ENCODE peak calls at places on chromosomes 13 and 19, in five cellular contexts. Y, H, R, T and F are unnamed samples.
A peak's percentile ranks its signal among the peaks of the same experiment; 100 is the strongest.

GRCh38 chr19:54521860-54522513 is 19.4 kb downstream of the LAIR2 start:
- DNase-seq in T (no peak), R (no peak), Y (no peak), H (no peak), F (no peak)

GRCh38 chr13:41621716-41622508 is 164.6 kb downstream of the RGCC start:
- DNase-seq in R (no peak), H (no peak), Y (peak; percentile 78), T (peak; percentile 84), F (no peak)

GRCh38 chr19:55545913-55546495 is 661 bp upstream of the SBK3 start:
- DNase-seq in T (no peak), Y (no peak), R (no peak), H (no peak), F (no peak)

GRCh38 chr13:27442071-27442647 is 8.2 kb downstream of the MTIF3 start:
- DNase-seq in T (no peak), Y (no peak), H (no peak), R (peak; percentile 54), F (no peak)

GRCh38 chr19:30159636-30160035 is 212.5 kb upstream of the ZNF536 start:
- DNase-seq in R (no peak), T (no peak), H (no peak), Y (no peak), F (no peak)

GRCh38 chr13:91240341-91240740 is 107.1 kb upstream of the MIR17HG start:
- DNase-seq in R (no peak), H (no peak), Y (no peak), T (no peak), F (no peak)

GRCh38 chr19:14004619-14005380 is 1.3 kb downstream of the RFX1 start:
- DNase-seq in T (no peak), R (no peak), H (no peak), Y (peak; percentile 14), F (no peak)

GRCh38 chr19:43749152-43749551 is 5.6 kb downstream of the SMG9 start:
- DNase-seq in H (no peak), Y (no peak), R (no peak), T (no peak), F (no peak)

GRCh38 chr19:1074512-1075283 is 7.7 kb downstream of the ARHGAP45 start:
- DNase-seq in T (no peak), H (no peak), Y (no peak), R (no peak), F (no peak)

GRCh38 chr13:113970810-113971470 is 2.9 kb downstream of the C13orf46 start:
- DNase-seq in T (peak; percentile 53), R (no peak), Y (peak; percentile 70), H (peak; percentile 16), F (no peak)

GRCh38 chr19:32831611-32832010 is 38.0 kb downstream of the SLC7A9 start:
- DNase-seq in T (no peak), H (no peak), Y (no peak), R (no peak), F (no peak)

GRCh38 chr19:15934332-15935078 is at the start of gene CYP4F11:
- DNase-seq in R (no peak), Y (no peak), H (peak; percentile 42), T (no peak), F (no peak)

GRCh38 chr19:38792250-38793111 is 3.5 kb downstream of the LGALS7B start:
- DNase-seq in Y (peak; percentile 64), R (peak; percentile 93), T (peak; percentile 26), H (no peak), F (no peak)
- TF ChIP-seq CTCF in Y (peak; percentile 47), R (peak; percentile 43), T (peak; percentile 29), H (peak; percentile 23), F (peak; percentile 19)

GRCh38 chr19:41887711-41888382 is 4.9 kb downstream of the ARHGEF1 start:
- DNase-seq in H (no peak), T (peak; percentile 29), R (peak; percentile 92), Y (peak; percentile 46), F (no peak)
- TF ChIP-seq CTCF in H (no peak), T (peak; percentile 3), R (peak; percentile 65), Y (no peak), F (no peak)

GRCh38 chr13:78621086-78621485 is 17.7 kb upstream of the POU4F1 start:
- DNase-seq in R (no peak), T (no peak), H (no peak), Y (no peak), F (no peak)

GRCh38 chr13:78631077-78631476 is 27.7 kb upstream of the POU4F1 start:
- DNase-seq in Y (no peak), R (no peak), H (no peak), T (no peak), F (no peak)

GRCh38 chr13:78630509-78630908 is 27.2 kb upstream of the POU4F1 start:
- DNase-seq in R (no peak), H (no peak), Y (no peak), T (no peak), F (no peak)

GRCh38 chr13:78623132-78623531 is 19.8 kb upstream of the POU4F1 start:
- DNase-seq in Y (no peak), H (no peak), T (no peak), R (no peak), F (no peak)

DNA sequence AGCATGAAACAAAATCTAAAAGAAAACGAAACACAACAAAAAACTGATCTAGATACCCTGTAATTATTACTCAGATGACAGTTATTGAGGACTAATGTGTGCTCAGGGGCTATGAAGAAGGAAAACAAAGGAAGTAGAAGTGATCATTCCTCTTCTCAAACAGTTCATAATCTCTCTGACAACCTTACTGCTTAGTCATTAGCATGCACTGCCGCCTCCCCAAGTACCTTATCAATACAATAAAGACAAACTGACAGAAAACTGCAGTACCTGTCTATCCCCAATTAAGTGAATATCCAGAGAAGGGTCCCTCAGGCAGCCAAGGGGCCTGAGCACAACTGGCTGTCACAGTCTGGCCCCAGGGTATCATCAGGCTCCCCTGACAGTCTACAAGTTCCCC is 22.0 kb upstream of the POU4F1 start:
- DNase-seq in T (no peak), H (no peak), Y (no peak), R (no peak), F (no peak)
- TF ChIP-seq CTCF in T (no peak), H (no peak), Y (no peak), R (no peak), F (no peak)

DNA sequence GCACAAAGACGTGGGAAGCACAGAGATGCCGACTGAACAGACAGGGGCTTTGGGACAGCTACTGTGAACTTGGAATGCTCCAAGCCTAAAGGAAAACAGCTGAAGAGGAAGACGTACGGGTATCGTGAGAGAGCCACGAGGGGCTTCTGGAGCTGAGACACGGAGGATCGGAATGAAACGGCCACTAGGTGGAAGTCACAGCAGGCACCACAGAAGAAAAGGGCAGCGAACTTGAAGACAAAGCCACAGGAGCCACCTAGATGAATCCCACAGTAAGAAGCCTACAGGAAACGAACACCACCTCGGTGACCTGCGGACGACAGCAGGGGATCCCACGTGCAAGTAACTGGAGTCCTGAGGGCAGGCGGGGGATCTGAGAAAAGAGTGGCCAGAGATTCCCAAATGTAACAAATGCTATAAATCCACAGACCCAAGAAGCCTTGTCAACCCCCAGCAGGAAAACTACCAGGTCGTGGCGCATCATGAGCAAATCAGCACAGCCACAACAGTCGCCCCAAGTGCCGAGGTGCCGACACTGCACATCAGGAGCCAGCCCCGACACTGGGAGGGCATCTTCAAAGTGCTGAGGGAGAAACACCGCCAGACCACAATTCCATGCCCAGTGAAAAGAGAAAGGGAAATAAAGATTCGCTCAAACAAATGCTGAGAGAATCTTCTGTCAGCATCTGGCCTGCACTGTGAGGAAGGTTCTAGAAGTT is 39.3 kb upstream of the ISYNA1 start:
- DNase-seq in Y (no peak), T (no peak), R (peak; percentile 61), H (no peak), F (no peak)
- TF ChIP-seq CTCF in Y (no peak), T (no peak), R (peak; percentile 49), H (no peak), F (peak; percentile 4)

GRCh38 chr19:8988204-8988603 is 22.0 kb downstream of the MUC16 start:
- DNase-seq in R (peak; percentile 78), Y (no peak), T (no peak), H (no peak), F (no peak)
- TF ChIP-seq CTCF in R (peak; percentile 47), Y (no peak), T (no peak), H (no peak), F (no peak)

GRCh38 chr19:46788101-46788967 is at the start of gene SLC1A5:
- DNase-seq in H (peak; percentile 89), T (peak; percentile 96), Y (peak; percentile 98), R (peak; percentile 99), F (peak; percentile 95)
- TF ChIP-seq CTCF in H (no peak), T (no peak), Y (no peak), R (no peak), F (no peak)